ENCODE peak calls at places on chromosomes 1 and 21, in five cellular contexts. N, S, K, P and U are unnamed samples.

GRCh38 chr1:75964760-75965408 is 32.7 kb upstream of the ASB17 start:
- DNase-seq in N (no peak), S (no peak), K (peak), P (no peak), U (no peak)

GRCh38 chr1:46467183-46467504 is 22.5 kb upstream of the DMBX1 start:
- DNase-seq in N (no peak), S (no peak), K (no peak), P (no peak), U (no peak)

GRCh38 chr21:41894922-41895557 is 15.9 kb upstream of the PRDM15 start:
- DNase-seq in N (no peak), S (no peak), K (peak), P (no peak), U (peak)

GRCh38 chr1:41122851-41123518 is 101.5 kb upstream of the SLFNL1 start:
- DNase-seq in N (no peak), S (peak), K (peak), P (peak), U (peak)

GRCh38 chr21:21003701-21004100 is 5.5 kb downstream of the NCAM2 start:
- DNase-seq in N (no peak), S (peak), K (peak), P (no peak), U (peak)

GRCh38 chr1:156490401-156491032 is 10.1 kb downstream of the MEF2D start:
- DNase-seq in N (no peak), S (no peak), K (no peak), P (no peak), U (no peak)

GRCh38 chr1:154571244-154571963 is 3.8 kb downstream of the CHRNB2 start:
- DNase-seq in N (no peak), S (no peak), K (no peak), P (no peak), U (no peak)

GRCh38 chr1:25561426-25562100 is 18.2 kb downstream of the LDLRAP1 start:
- DNase-seq in N (peak), S (no peak), K (no peak), P (no peak), U (no peak)

GRCh38 chr1:161196111-161196510 is 2.7 kb downstream of the ADAMTS4 start:
- DNase-seq in N (no peak), S (no peak), K (no peak), P (no peak), U (no peak)
- H3K4me3 ChIP-seq in N (no peak), S (no peak), K (no peak), P (no peak), U (no peak)

DNA sequence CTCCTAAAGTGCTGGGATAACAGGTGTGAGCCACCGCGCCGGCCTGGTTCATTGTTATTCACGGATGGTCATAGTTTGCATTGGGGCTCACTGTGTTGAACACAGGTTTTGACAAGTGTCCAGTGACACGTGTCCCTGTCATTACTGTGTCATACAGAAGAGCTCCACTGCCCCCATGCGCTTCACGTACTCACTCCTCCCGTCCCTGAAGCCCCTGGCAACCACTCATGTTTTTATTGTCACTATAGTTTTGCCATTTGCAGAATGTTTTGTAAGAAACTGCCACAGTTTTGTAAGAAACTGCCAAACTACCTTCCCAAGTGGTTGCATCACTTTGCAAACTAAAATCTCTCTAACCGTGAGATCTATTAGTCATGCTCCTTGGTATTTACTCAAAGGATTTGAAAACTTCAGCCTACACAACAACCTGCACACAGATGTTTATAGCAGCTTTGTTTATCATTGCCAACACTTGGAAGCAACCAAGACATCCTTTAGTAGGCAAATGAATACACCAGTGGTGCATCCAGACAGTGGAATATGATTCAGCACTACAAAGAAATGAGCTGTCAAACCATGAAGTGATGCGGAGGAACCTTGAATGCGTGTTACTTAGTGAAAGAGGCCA is 163.2 kb upstream of the COL6A1 start:
- DNase-seq in N (no peak), S (no peak), K (peak), P (peak), U (no peak)
- H3K4me3 ChIP-seq in N (no peak), S (no peak), K (no peak), P (no peak), U (no peak)

GRCh38 chr1:14659913-14660312 is 61.4 kb downstream of the KAZN start:
- DNase-seq in N (no peak), S (no peak), K (no peak), P (no peak), U (no peak)

GRCh38 chr1:14662116-14662515 is 63.6 kb downstream of the KAZN start:
- DNase-seq in N (no peak), S (no peak), K (no peak), P (no peak), U (no peak)

GRCh38 chr1:14658642-14659041 is 60.2 kb downstream of the KAZN start:
- DNase-seq in N (no peak), S (no peak), K (no peak), P (no peak), U (no peak)

GRCh38 chr1:14661220-14661619 is 62.7 kb downstream of the KAZN start:
- DNase-seq in N (no peak), S (no peak), K (no peak), P (no peak), U (no peak)

DNA sequence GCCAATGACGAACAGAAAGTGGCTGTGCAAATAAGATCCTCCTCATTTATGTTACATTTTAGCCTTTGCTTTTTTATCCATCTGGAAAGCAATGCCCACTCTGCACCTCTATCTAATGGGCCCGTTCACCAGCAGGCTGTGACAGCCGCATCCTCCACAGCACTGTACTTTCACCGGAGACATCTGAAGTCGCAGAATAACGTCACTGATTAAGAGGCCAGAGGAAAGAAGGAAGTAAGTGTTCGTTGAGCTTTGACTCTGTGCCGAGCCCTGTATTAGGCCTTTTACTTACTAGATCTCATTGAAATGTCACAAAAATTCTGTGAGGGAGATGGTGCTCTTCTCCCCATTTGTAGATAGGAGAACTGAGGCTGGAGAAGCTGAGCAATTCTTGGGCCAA is 62.3 kb downstream of the KAZN start:
- DNase-seq in N (no peak), S (no peak), K (no peak), P (no peak), U (no peak)
- H3K4me3 ChIP-seq in N (no peak), S (no peak), K (no peak), P (no peak), U (no peak)

GRCh38 chr1:160168016-160168415 is 16.6 kb downstream of the ATP1A4 start:
- DNase-seq in N (no peak), S (no peak), K (no peak), P (no peak), U (no peak)

GRCh38 chr1:160168609-160169369 is 17.4 kb downstream of the ATP1A4 start:
- DNase-seq in N (no peak), S (no peak), K (peak), P (no peak), U (peak)

GRCh38 chr1:160167580-160167979 is 16.2 kb downstream of the ATP1A4 start:
- DNase-seq in N (no peak), S (no peak), K (no peak), P (no peak), U (no peak)

GRCh38 chr1:160171352-160171751 is 19.0 kb upstream of the CASQ1 start:
- DNase-seq in N (no peak), S (no peak), K (peak), P (no peak), U (peak)

DNA sequence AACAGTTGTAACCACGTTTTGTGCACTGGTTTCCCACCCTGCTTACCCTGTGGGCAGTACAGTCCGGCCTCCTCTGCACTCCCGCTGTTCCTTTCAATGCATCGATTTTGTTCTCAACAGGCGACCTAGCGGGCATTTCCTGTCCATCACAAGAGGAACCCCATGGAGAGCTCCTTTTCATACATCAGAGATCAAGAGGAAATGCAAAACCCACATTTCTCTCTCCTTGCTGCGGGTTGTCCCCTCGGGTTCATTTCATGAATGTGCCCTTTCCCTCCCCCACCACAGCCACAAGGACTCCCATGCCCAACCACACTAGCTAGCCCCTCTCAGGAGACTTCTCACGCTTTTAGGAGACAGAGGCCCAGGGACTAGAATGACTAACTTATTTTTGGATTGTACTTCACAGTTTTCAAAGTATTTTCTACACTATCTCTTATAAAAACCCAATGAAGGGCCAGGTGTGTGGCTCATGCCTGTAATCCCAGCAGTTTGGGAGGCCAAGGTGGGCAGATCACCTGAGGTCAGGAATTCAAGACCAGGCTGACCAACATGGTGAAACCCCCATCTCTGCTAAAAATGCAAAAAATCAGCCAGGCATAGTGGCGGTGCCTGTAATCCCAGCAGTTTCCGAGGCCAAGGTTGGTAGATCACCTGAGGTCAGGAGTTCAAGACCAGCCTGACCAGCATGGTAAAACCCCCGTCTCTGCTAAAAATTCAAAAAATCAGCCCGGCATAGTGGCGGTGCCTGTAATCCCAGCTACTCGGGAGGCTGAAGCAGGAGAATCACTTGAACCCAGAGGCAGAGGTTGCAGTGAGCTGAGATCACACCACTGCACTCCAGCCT is 18.4 kb downstream of the ATP1A4 start:
- DNase-seq in N (no peak), S (no peak), K (peak), P (no peak), U (peak)
- H3K4me3 ChIP-seq in N (no peak), S (no peak), K (no peak), P (no peak), U (no peak)

GRCh38 chr1:1617516-1617915 is 2.2 kb downstream of the MIB2 start:
- DNase-seq in N (no peak), S (no peak), K (no peak), P (no peak), U (no peak)
- H3K4me3 ChIP-seq in N (no peak), S (no peak), K (no peak), P (no peak), U (no peak)

GRCh38 chr21:25827513-25827912 is 92.7 kb downstream of the GABPA start:
- DNase-seq in N (no peak), S (no peak), K (no peak), P (no peak), U (no peak)

GRCh38 chr21:25834376-25834775 is 99.6 kb downstream of the GABPA start:
- DNase-seq in N (no peak), S (no peak), K (no peak), P (no peak), U (no peak)

GRCh38 chr21:25826652-25827051 is 91.9 kb downstream of the GABPA start:
- DNase-seq in N (no peak), S (no peak), K (no peak), P (no peak), U (no peak)

GRCh38 chr21:25835397-25835796 is 100.6 kb downstream of the GABPA start:
- DNase-seq in N (no peak), S (no peak), K (no peak), P (no peak), U (no peak)

GRCh38 chr21:25831300-25831699 is 96.5 kb downstream of the GABPA start:
- DNase-seq in N (no peak), S (no peak), K (no peak), P (no peak), U (no peak)
- H3K4me3 ChIP-seq in N (no peak), S (no peak), K (no peak), P (no peak), U (no peak)

DNA sequence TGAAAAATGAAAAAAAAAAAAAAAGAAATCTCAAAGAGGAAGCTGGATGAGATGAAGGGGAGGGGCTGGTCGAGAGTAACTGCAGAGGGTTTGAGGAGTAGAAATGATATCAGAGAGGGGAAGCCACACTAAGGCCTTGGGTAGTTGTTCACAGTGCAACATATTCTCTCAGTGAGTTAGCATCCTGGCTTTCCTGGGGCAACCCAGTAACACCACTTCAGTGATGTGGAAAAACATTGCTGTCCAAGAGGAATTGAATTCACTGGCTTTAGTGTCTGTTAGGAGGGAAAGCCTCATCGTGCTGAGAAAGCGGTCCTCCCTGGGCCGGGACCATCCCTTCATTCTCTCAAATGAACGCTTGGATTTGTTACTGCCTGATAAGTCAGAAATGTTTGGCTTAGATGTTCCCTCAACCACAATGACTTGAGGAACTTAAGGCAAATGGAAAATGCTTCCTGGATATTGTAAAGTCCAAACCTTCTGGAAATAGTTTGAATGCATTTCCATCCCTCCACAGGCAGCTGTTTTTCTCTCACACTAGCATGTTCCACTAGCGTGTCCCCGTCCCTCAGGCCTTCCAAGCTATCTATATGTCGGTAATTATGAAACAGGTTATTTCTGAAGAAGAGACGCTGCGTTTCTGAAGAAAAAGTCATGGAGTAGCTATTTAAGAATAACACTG is 12.2 kb downstream of the TGFB2 start:
- DNase-seq in N (no peak), S (no peak), K (no peak), P (no peak), U (no peak)
- H3K4me3 ChIP-seq in N (no peak), S (no peak), K (no peak), P (no peak), U (no peak)

GRCh38 chr1:91725961-91726704 is 159.8 kb downstream of the TGFBR3 start:
- DNase-seq in N (no peak), S (no peak), K (peak), P (peak), U (peak)
- H3K4me3 ChIP-seq in N (no peak), S (no peak), K (no peak), P (no peak), U (no peak)